ENCODE peak calls at places on chromosome 1, in eight cellular contexts. Z is left ventricle myocardium inferior; O is fibroblast of lung; W is CD8-positive, alpha-beta T cell; Q is heart right ventricle; H is cardiac muscle cell; C is astrocyte; S is psoas muscle. F is an unnamed sample.

GRCh38 chr1:95551201-95551600 is 317.2 kb downstream of the RWDD3 start:
- DNase-seq in W (no peak), Z (no peak), S (no peak), O (no peak), C (no peak), Q (no peak), H (no peak), F (no peak)

GRCh38 chr1:37360011-37360410 is 114.4 kb upstream of the ZC3H12A start:
- DNase-seq in H (no peak), W (no peak), O (no peak), Z (no peak), S (no peak), C (no peak), Q (no peak), F (no peak)

GRCh38 chr1:154391086-154391770 is 13.9 kb upstream of the IL6R start:
- DNase-seq in Z (no peak), O (no peak), Q (no peak), W (no peak), S (no peak), C (no peak), H (no peak), F (no peak)

GRCh38 chr1:96752394-96752793 is 30.8 kb downstream of the PTBP2 start:
- DNase-seq in Q (no peak), C (no peak), W (no peak), Z (no peak), O (no peak), S (no peak), H (no peak), F (no peak)

GRCh38 chr1:22922640-22923039 is 50.0 kb downstream of the LACTBL1 start:
- DNase-seq in C (no peak), W (no peak), S (no peak), H (no peak), Q (no peak), O (peak; percentile 26), Z (no peak), F (no peak)

GRCh38 chr1:216600730-216601426 is 122.4 kb downstream of the ESRRG start:
- DNase-seq in H (peak; percentile 74), C (peak; percentile 66), O (peak; percentile 78), Q (peak; percentile 81), Z (peak; percentile 73), W (no peak), S (peak; percentile 77), F (peak; percentile 74)

GRCh38 chr1:198848649-198849048 is 209.8 kb downstream of the PTPRC start:
- DNase-seq in Z (no peak), H (no peak), W (no peak), S (no peak), C (no peak), O (no peak), Q (no peak), F (no peak)

GRCh38 chr1:6785721-6786505 is 659 bp downstream of the CAMTA1 start:
- DNase-seq in Q (peak; percentile 50), W (no peak), S (peak; percentile 52), C (no peak), O (no peak), H (peak; percentile 73), Z (peak; percentile 49), F (peak; percentile 72)

GRCh38 chr1:224641030-224641429 is 24.9 kb downstream of the CNIH3 start:
- DNase-seq in W (no peak), S (no peak), H (no peak), O (no peak), C (no peak), Q (no peak), Z (no peak), F (no peak)

GRCh38 chr1:200428482-200429205 is 18.8 kb upstream of the ZNF281 start:
- DNase-seq in Q (no peak), W (no peak), S (no peak), Z (no peak), H (no peak), C (peak; percentile 53), O (peak; percentile 57), F (no peak)

GRCh38 chr1:84851839-84852238 is 41.2 kb downstream of the LPAR3 start:
- DNase-seq in H (no peak), Q (no peak), W (no peak), C (peak; percentile 86), Z (no peak), S (no peak), O (peak; percentile 90), F (no peak)

GRCh38 chr1:116375165-116375883 is 2.3 kb downstream of the ATP1A1 start:
- DNase-seq in Z (no peak), C (no peak), H (no peak), W (no peak), Q (no peak), S (no peak), O (no peak), F (no peak)

GRCh38 chr1:23114424-23115079 is 54.1 kb downstream of the LUZP1 start:
- DNase-seq in C (no peak), S (no peak), Q (no peak), W (no peak), H (peak; percentile 18), Z (no peak), O (peak; percentile 55), F (no peak)

GRCh38 chr1:155193275-155193990 is 14.3 kb downstream of the THBS3 start:
- DNase-seq in O (peak; percentile 88), Z (peak; percentile 87), H (peak; percentile 92), S (peak; percentile 89), C (peak; percentile 82), W (peak; percentile 84), Q (peak; percentile 90), F (peak; percentile 95)

GRCh38 chr1:117009132-117009531 is 7.6 kb downstream of the CD101 start:
- DNase-seq in C (no peak), Q (no peak), S (no peak), Z (no peak), O (no peak), W (peak; percentile 50), H (no peak), F (no peak)

GRCh38 chr1:225482489-225482950 is 54.7 kb upstream of the LBR start:
- DNase-seq in O (peak; percentile 81), C (peak; percentile 75), H (no peak), Z (no peak), Q (no peak), S (no peak), W (no peak), F (no peak)

GRCh38 chr1:81596341-81596740 is 204.4 kb upstream of the ADGRL2 start:
- DNase-seq in W (no peak), Z (no peak), Q (no peak), S (no peak), O (no peak), H (no peak), C (no peak), F (no peak)

GRCh38 chr1:15955552-15955951 is 20.3 kb downstream of the ZBTB17 start:
- DNase-seq in O (no peak), S (no peak), Z (no peak), C (no peak), W (no peak), H (no peak), Q (no peak), F (no peak)

GRCh38 chr1:15954316-15954715 is 21.6 kb downstream of the ZBTB17 start:
- DNase-seq in Z (no peak), H (no peak), S (no peak), W (no peak), Q (no peak), O (no peak), C (no peak), F (no peak)

GRCh38 chr1:15958111-15958510 is 17.8 kb downstream of the ZBTB17 start:
- DNase-seq in S (no peak), W (no peak), C (no peak), Z (no peak), O (no peak), Q (no peak), H (no peak), F (no peak)

GRCh38 chr1:15957221-15958090 is 18.4 kb downstream of the ZBTB17 start:
- DNase-seq in W (no peak), C (no peak), O (no peak), Z (no peak), Q (no peak), H (peak; percentile 47), S (no peak), F (no peak)

DNA sequence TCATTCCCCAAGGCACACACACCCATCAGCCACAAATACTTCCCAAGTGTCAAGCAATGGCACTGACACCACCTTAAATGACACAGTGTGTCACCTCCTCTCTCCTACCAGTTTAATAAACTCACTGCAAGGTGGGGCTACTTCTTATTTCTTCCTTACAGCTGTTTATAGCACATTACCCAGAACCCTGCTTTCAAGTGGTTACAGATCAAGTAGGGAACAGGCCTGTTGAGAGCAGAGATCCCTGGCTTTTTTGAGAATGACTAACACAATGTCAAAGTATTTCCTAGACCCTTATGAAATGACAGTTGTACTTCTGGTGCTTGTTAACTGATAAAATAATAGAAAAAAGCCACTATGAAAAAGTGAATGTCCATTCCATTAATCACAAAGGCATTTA is 19.8 kb downstream of the ZBTB17 start:
- DNase-seq in W (no peak), Z (no peak), C (peak; percentile 62), Q (no peak), S (no peak), O (peak; percentile 70), H (peak; percentile 49), F (no peak)
- H3K4me1 ChIP-seq in W (peaks cover 34% of the 10 kb centered on the region), Z (peaks cover 82% of the 10 kb centered on the region), C (peaks cover 58% of the 10 kb centered on the region), Q (peaks cover 49% of the 10 kb centered on the region), S (peaks cover 49% of the 10 kb centered on the region), O (peaks cover 48% of the 10 kb centered on the region), H (peaks cover 72% of the 10 kb centered on the region), F (peaks cover 16% of the 10 kb centered on the region)

GRCh38 chr1:41322835-41323234 is 38.4 kb upstream of the FOXO6 start:
- DNase-seq in W (peak; percentile 53), C (no peak), O (peak; percentile 23), S (peak; percentile 60), Q (peak; percentile 38), Z (peak; percentile 44), H (peak; percentile 53), F (no peak)
- TF ChIP-seq CTCF in W (no peak), C (peak; percentile 25), O (no peak), S (peak; percentile 63), Q (peak; percentile 48), Z (peak; percentile 69), H (peak; percentile 50), F (no peak)

GRCh38 chr1:1306070-1306660 is 1.6 kb downstream of the ACAP3 start:
- DNase-seq in W (no peak), H (no peak), S (no peak), C (no peak), Q (no peak), Z (no peak), O (no peak), F (no peak)
- H3K27ac ChIP-seq in W (peak overlapping the region; percentile 16), H (peak overlapping the region; percentile 11), S (peak overlapping the region; percentile 67), C (peak overlapping the region; percentile 40), Q (peak overlapping the region; percentile 85), Z (peak overlapping the region; percentile 99), O (peak overlapping the region; percentile 39), F (peak overlapping the region; percentile 76)

GRCh38 chr1:185969524-185969991 is 235.4 kb downstream of the HMCN1 start:
- DNase-seq in S (no peak), W (no peak), C (peak; percentile 64), Z (no peak), O (peak; percentile 74), H (no peak), Q (no peak), F (no peak)
- H3K4me1 ChIP-seq in S (no peaks in the 10 kb centered on the region), W (no peaks in the 10 kb centered on the region), C (peaks cover 45% of the 10 kb centered on the region), Z (peaks cover 45% of the 10 kb centered on the region), O (peaks cover 6% of the 10 kb centered on the region), H (peaks cover 6% of the 10 kb centered on the region), Q (peaks cover 13% of the 10 kb centered on the region), F (no peaks in the 10 kb centered on the region)

DNA sequence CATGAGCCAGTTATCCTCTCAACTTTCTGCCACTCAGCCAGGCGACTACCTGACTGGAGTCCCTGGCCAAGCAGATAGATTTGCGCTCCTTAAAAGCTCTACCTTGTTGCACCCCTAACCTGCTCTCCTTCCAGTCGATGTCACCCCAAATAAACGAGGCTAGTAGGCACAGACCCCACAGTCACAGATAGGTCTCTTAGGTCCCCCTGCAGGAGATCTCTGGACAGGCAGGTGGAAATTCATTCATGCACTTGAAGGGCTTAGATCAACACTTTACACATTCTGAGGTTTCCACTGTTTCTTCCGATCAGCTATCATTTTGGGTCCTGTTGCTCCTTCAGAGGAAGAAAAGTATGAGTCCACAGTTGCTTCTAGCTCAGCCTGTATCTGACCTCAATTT is 272.6 kb upstream of the FMN2 start:
- DNase-seq in W (no peak), O (no peak), H (no peak), S (no peak), Q (no peak), C (no peak), Z (no peak), F (no peak)
- TF ChIP-seq CTCF in W (no peak), O (no peak), H (no peak), S (no peak), Q (no peak), C (no peak), Z (no peak), F (no peak)